ENCODE peak calls at places on chromosomes 6 and 20, in six cellular contexts. M is endothelial cell; G is stimulated activated CD8-positive, alpha-beta memory T cell treated with anti-CD3 and anti-CD28 coated beads, Interleukin-4, amount 100 ng/mL, for 24 hours; U is nephron progenitor cell; B is anterior cingulate cortex; Q is NCI-H82. L is an unnamed sample.
A peak's percentile ranks its signal among the peaks of the same experiment; 100 is the strongest.

GRCh38 chr6:151339369-151339768 is 52.0 kb downstream of the ZBTB2 start:
- DNase-seq in M (no peak), G (no peak), U (no peak), B (no peak), Q (no peak), L (no peak)

GRCh38 chr20:62346398-62347150 is 20.5 kb downstream of the LAMA5 start:
- DNase-seq in M (no peak), G (no peak), U (no peak), B (no peak), Q (no peak), L (no peak)

GRCh38 chr6:139882234-139882633 is 507.8 kb upstream of the CITED2 start:
- DNase-seq in M (no peak), G (no peak), U (peak; percentile 14), B (no peak), Q (peak; percentile 10), L (no peak)

GRCh38 chr6:163797313-163797712 is 382.8 kb downstream of the QKI start:
- DNase-seq in M (no peak), G (no peak), U (no peak), B (no peak), Q (no peak), L (no peak)

GRCh38 chr6:25934181-25934580 is 3.7 kb upstream of the SLC17A2 start:
- DNase-seq in M (no peak), G (no peak), U (no peak), B (no peak), Q (no peak), L (no peak)

GRCh38 chr6:158266131-158266530 is 46.1 kb upstream of the TULP4 start:
- DNase-seq in M (no peak), G (no peak), U (no peak), B (no peak), Q (no peak), L (no peak)

GRCh38 chr20:31908016-31908415 is 37.6 kb downstream of the TTLL9 start:
- DNase-seq in M (no peak), G (no peak), U (no peak), B (no peak), Q (no peak), L (no peak)

GRCh38 chr20:22315771-22316170 is 268.6 kb downstream of the FOXA2 start:
- DNase-seq in M (no peak), G (no peak), U (no peak), B (no peak), Q (no peak), L (no peak)

GRCh38 chr20:21548390-21549035 is 34.6 kb upstream of the NKX2-2 start:
- DNase-seq in M (no peak), G (no peak), U (no peak), B (no peak), Q (no peak), L (peak; percentile 56)

GRCh38 chr20:35199696-35200095 is 26.8 kb upstream of the MMP24 start:
- DNase-seq in M (no peak), G (no peak), U (no peak), B (no peak), Q (no peak), L (no peak)

GRCh38 chr6:63663147-63663877 is 27.7 kb downstream of the PHF3 start:
- DNase-seq in M (no peak), G (no peak), U (no peak), B (no peak), Q (no peak), L (no peak)

GRCh38 chr6:41578714-41579610 is 32.8 kb downstream of the FOXP4 start:
- DNase-seq in M (peak; percentile 65), G (no peak), U (peak; percentile 70), B (no peak), Q (peak; percentile 98), L (no peak)

GRCh38 chr20:7924692-7925091 is 15.6 kb downstream of the HAO1 start:
- DNase-seq in M (no peak), G (no peak), U (no peak), B (no peak), Q (no peak), L (no peak)

GRCh38 chr6:111791415-111791814 is 81.8 kb downstream of the FYN start:
- DNase-seq in M (no peak), G (no peak), U (no peak), B (no peak), Q (no peak), L (no peak)

GRCh38 chr6:69622924-69623323 is 173.9 kb downstream of the LMBRD1 start:
- DNase-seq in M (no peak), G (no peak), U (peak; percentile 4), B (no peak), Q (no peak), L (no peak)

GRCh38 chr6:26197736-26198625 is 110.8 kb downstream of the HFE start:
- DNase-seq in M (no peak), G (no peak), U (peak; percentile 26), B (no peak), Q (peak; percentile 89), L (no peak)

GRCh38 chr6:37717836-37718251 is 20.2 kb upstream of the MDGA1 start:
- DNase-seq in M (no peak), G (no peak), U (no peak), B (no peak), Q (no peak), L (no peak)

GRCh38 chr6:102022803-102023202 is 629.3 kb downstream of the GRIK2 start:
- DNase-seq in M (no peak), G (no peak), U (no peak), B (no peak), Q (no peak), L (no peak)

GRCh38 chr6:141580988-141581387 is 551.7 kb upstream of the GJE1 start:
- DNase-seq in M (no peak), G (no peak), U (no peak), B (no peak), Q (no peak), L (no peak)

GRCh38 chr20:53995949-53996348 is 74.4 kb downstream of the BCAS1 start:
- DNase-seq in M (no peak), G (no peak), U (no peak), B (no peak), Q (no peak), L (no peak)

GRCh38 chr20:15902493-15902892 is 670.8 kb downstream of the KIF16B start:
- DNase-seq in M (peak; percentile 58), G (no peak), U (peak; percentile 33), B (no peak), Q (peak; percentile 31), L (no peak)

GRCh38 chr6:158165919-158166416 is 2.1 kb downstream of the SERAC1 start:
- DNase-seq in M (no peak), G (no peak), U (no peak), B (no peak), Q (no peak), L (no peak)

GRCh38 chr6:135236732-135237131 is 55.6 kb downstream of the MYB start:
- DNase-seq in M (no peak), G (no peak), U (no peak), B (no peak), Q (no peak), L (no peak)

GRCh38 chr6:153673750-153674149 is 365.3 kb upstream of the OPRM1 start:
- DNase-seq in M (no peak), G (no peak), U (no peak), B (no peak), Q (no peak), L (no peak)

GRCh38 chr6:169160091-169160854 is 93.4 kb downstream of the THBS2 start:
- DNase-seq in M (no peak), G (no peak), U (no peak), B (no peak), Q (no peak), L (no peak)

GRCh38 chr6:139336488-139336887 is 38.0 kb downstream of the CITED2 start:
- DNase-seq in M (no peak), G (no peak), U (no peak), B (no peak), Q (no peak), L (no peak)

GRCh38 chr6:3841711-3842565 is 7.2 kb upstream of the FAM50B start:
- DNase-seq in M (no peak), G (no peak), U (no peak), B (no peak), Q (no peak), L (peak; percentile 75)

GRCh38 chr6:160972111-160972510 is 19.5 kb upstream of the MAP3K4 start:
- DNase-seq in M (no peak), G (no peak), U (no peak), B (no peak), Q (no peak), L (no peak)

GRCh38 chr6:68086199-68086598 is 548.9 kb upstream of the ADGRB3 start:
- DNase-seq in M (no peak), G (no peak), U (no peak), B (no peak), Q (no peak), L (no peak)

GRCh38 chr6:14165091-14165490 is 47.5 kb downstream of the CD83 start:
- DNase-seq in M (no peak), G (no peak), U (no peak), B (no peak), Q (no peak), L (no peak)

GRCh38 chr20:43983359-43983758 is 68.7 kb downstream of the TOX2 start:
- DNase-seq in M (no peak), G (no peak), U (peak; percentile 16), B (no peak), Q (peak; percentile 22), L (peak; percentile 73)